ENCODE peak calls at places on chromosome 2, in eight cellular contexts. G is glutamatergic neuron; N is sciatic nerve; Z is AG09319; E is stimulated activated CD4-positive, alpha-beta T cell treated with anti-CD3 and anti-CD28 coated beads, Interleukin-12 subunit alpha, Interleukin-12 subunit beta, amount 100 ng/mL, for 48 hours; B is endodermal cell; R is naive thymus-derived CD4-positive, alpha-beta T cell; J is aorta. Q is an unnamed sample.

GRCh38 chr2:106115250-106115649 is 78.9 kb downstream of the UXS1 start:
- DNase-seq in R (no peak), J (no peak), B (no peak), G (no peak), N (no peak), Z (no peak), E (no peak), Q (peak; percentile 33)

GRCh38 chr2:164903944-164904343 is 51.4 kb downstream of the SLC38A11 start:
- DNase-seq in N (no peak), G (no peak), B (no peak), E (no peak), Z (no peak), R (no peak), J (no peak), Q (no peak)

GRCh38 chr2:15460112-15460620 is 101.0 kb downstream of the NBAS start:
- DNase-seq in R (no peak), J (no peak), B (no peak), E (no peak), G (no peak), Z (no peak), N (no peak), Q (no peak)

GRCh38 chr2:233062447-233062842 is 2.3 kb downstream of the INPP5D start:
- DNase-seq in G (no peak), R (no peak), B (peak; percentile 39), J (peak; percentile 50), E (no peak), Z (no peak), N (peak; percentile 48), Q (no peak)

GRCh38 chr2:46999857-47000678 is 84.5 kb upstream of the MCFD2 start:
- DNase-seq in J (no peak), N (no peak), Z (no peak), R (no peak), E (no peak), B (no peak), G (no peak), Q (no peak)

GRCh38 chr2:11368059-11368572 is 23.7 kb upstream of the ROCK2 start:
- DNase-seq in N (no peak), E (no peak), G (no peak), R (no peak), J (peak; percentile 81), B (no peak), Z (no peak), Q (no peak)

GRCh38 chr2:181781082-181781786 is 100.9 kb upstream of the NEUROD1 start:
- DNase-seq in Z (no peak), J (no peak), E (no peak), N (no peak), R (no peak), G (no peak), B (no peak), Q (no peak)

GRCh38 chr2:136212426-136213378 is 94.8 kb upstream of the CXCR4 start:
- DNase-seq in G (no peak), B (no peak), E (no peak), J (no peak), N (no peak), Z (no peak), R (peak; percentile 54), Q (no peak)

GRCh38 chr2:47899915-47900314 is 6.4 kb downstream of the FBXO11 start:
- DNase-seq in Z (no peak), J (no peak), E (no peak), G (no peak), R (no peak), B (no peak), N (no peak), Q (no peak)

GRCh38 chr2:234979204-234980167 is 27.7 kb downstream of the SH3BP4 start:
- DNase-seq in J (peak; percentile 50), E (no peak), R (no peak), G (no peak), N (no peak), B (no peak), Z (no peak), Q (peak; percentile 75)

GRCh38 chr2:174023591-174024523 is 58.7 kb upstream of the SP3 start:
- DNase-seq in Z (peak; percentile 85), G (peak; percentile 85), R (no peak), N (no peak), E (peak; percentile 53), J (no peak), B (peak; percentile 86), Q (peak; percentile 85)

GRCh38 chr2:142544173-142544572 is 333.3 kb upstream of the KYNU start:
- DNase-seq in G (no peak), J (peak; percentile 62), B (no peak), Z (no peak), R (no peak), N (no peak), E (no peak), Q (no peak)

GRCh38 chr2:128304715-128305554 is 13.7 kb downstream of the HS6ST1 start:
- DNase-seq in G (no peak), E (no peak), Z (peak; percentile 95), J (peak; percentile 87), R (no peak), N (peak; percentile 87), B (peak; percentile 75), Q (peak; percentile 85)

GRCh38 chr2:236998758-236999157 is 86.9 kb upstream of the COPS8 start:
- DNase-seq in E (no peak), G (no peak), J (no peak), B (peak; percentile 58), R (no peak), Z (no peak), N (no peak), Q (no peak)

GRCh38 chr2:199704358-199705238 is 146.4 kb downstream of the FTCDNL1 start:
- DNase-seq in Z (peak; percentile 5), E (no peak), G (peak; percentile 14), J (no peak), B (peak; percentile 79), N (no peak), R (peak; percentile 9), Q (no peak)

GRCh38 chr2:9207641-9208301 is 1.2 kb downstream of the ASAP2 start:
- DNase-seq in G (no peak), B (peak; percentile 81), E (no peak), R (no peak), Z (no peak), N (no peak), J (no peak), Q (no peak)

GRCh38 chr2:55961318-55961911 is 37.8 kb upstream of the EFEMP1 start:
- DNase-seq in E (no peak), J (no peak), Z (no peak), G (no peak), N (no peak), B (no peak), R (no peak), Q (no peak)

GRCh38 chr2:70118798-70119454 is 31.6 kb downstream of the PCBP1 start:
- DNase-seq in N (no peak), G (peak; percentile 32), Z (no peak), E (no peak), J (peak; percentile 14), R (no peak), B (peak; percentile 82), Q (no peak)

GRCh38 chr2:152468832-152469692 is 134.1 kb downstream of the FMNL2 start:
- DNase-seq in Z (no peak), J (no peak), B (peak; percentile 58), R (no peak), E (no peak), G (no peak), N (no peak), Q (no peak)

GRCh38 chr2:167191588-167191987 is 303.3 kb downstream of the XIRP2 start:
- DNase-seq in G (no peak), J (no peak), B (no peak), Z (no peak), R (no peak), E (no peak), N (no peak), Q (no peak)

GRCh38 chr2:40554665-40555294 is 102.9 kb upstream of the SLC8A1 start:
- DNase-seq in E (peak; percentile 20), R (peak; percentile 5), G (peak; percentile 74), J (peak; percentile 70), Z (no peak), N (peak; percentile 85), B (peak; percentile 94), Q (no peak)

Q was measured in GM04503.